ENCODE peak calls at places on chromosomes 1 and 21, in five cellular contexts. Z, M, L, A and W are unnamed samples.

GRCh38 chr1:201656670-201657032 is 117.7 kb downstream of the NAV1 start:
- DNase-seq in Z (peak), M (no peak), L (no peak), A (no peak), W (no peak)

GRCh38 chr1:70429219-70429618 is 18.2 kb downstream of the CTH start:
- DNase-seq in Z (no peak), M (no peak), L (no peak), A (no peak), W (no peak)

GRCh38 chr1:169322138-169322537 is 45.5 kb downstream of the NME7 start:
- DNase-seq in Z (no peak), M (no peak), L (no peak), A (no peak), W (no peak)

GRCh38 chr1:243260221-243260880 is 4.5 kb downstream of the SDCCAG8 start:
- DNase-seq in Z (no peak), M (no peak), L (no peak), A (no peak), W (no peak)

GRCh38 chr21:34671891-34672290 is 3.1 kb downstream of the CLIC6 start:
- DNase-seq in Z (no peak), M (no peak), L (no peak), A (no peak), W (no peak)

GRCh38 chr1:246067432-246068021 is 439.6 kb downstream of the SMYD3 start:
- DNase-seq in Z (no peak), M (no peak), L (no peak), A (no peak), W (no peak)

GRCh38 chr1:117051224-117052064 is 8.7 kb upstream of the TTF2 start:
- DNase-seq in Z (no peak), M (no peak), L (peak), A (peak), W (no peak)

GRCh38 chr1:11320153-11320936 is 47.3 kb downstream of the UBIAD1 start:
- DNase-seq in Z (peak), M (no peak), L (peak), A (peak), W (no peak)

GRCh38 chr1:98210064-98210463 is 289.2 kb upstream of the DPYD start:
- DNase-seq in Z (no peak), M (no peak), L (no peak), A (no peak), W (no peak)

GRCh38 chr21:31107151-31107785 is 69.0 kb upstream of the KRTAP19-8 start:
- DNase-seq in Z (no peak), M (no peak), L (no peak), A (no peak), W (no peak)

GRCh38 chr1:47763456-47764171 is 233.6 kb downstream of the TRABD2B start:
- DNase-seq in Z (no peak), M (no peak), L (no peak), A (no peak), W (no peak)

GRCh38 chr21:16841917-16842316 is 670.9 kb upstream of the CXADR start:
- DNase-seq in Z (no peak), M (no peak), L (no peak), A (no peak), W (no peak)

GRCh38 chr1:205360166-205360565 is 3.4 kb upstream of the KLHDC8A start:
- DNase-seq in Z (peak), M (peak), L (no peak), A (no peak), W (no peak)